ENCODE peak calls at places on chromosomes 6 and 20, in nine cellular contexts. Y, A, N, F, Z, S, W, B and I are unnamed samples.

GRCh38 chr20:3046677-3047462 is 1.0 kb downstream of the MRPS26 start:
- DNase-seq in Z (peak; percentile 43), S (no peak), Y (no peak), N (no peak), B (no peak), A (no peak), W (no peak), F (no peak), I (peak; percentile 58)

GRCh38 chr6:110415297-110415916 is at the start of gene DDO:
- DNase-seq in F (no peak), W (peak; percentile 98), N (no peak), Y (peak; percentile 72), B (no peak), Z (no peak), A (no peak), S (no peak), I (no peak)

GRCh38 chr20:62605996-62606395 is 36.3 kb upstream of the SLCO4A1 start:
- DNase-seq in N (no peak), F (no peak), W (no peak), A (no peak), Z (no peak), B (no peak), S (no peak), Y (no peak), I (no peak)

GRCh38 chr20:48648482-48649051 is 179.2 kb downstream of the PREX1 start:
- DNase-seq in A (no peak), Y (no peak), Z (no peak), F (no peak), S (no peak), B (no peak), W (no peak), N (no peak), I (no peak)

GRCh38 chr20:33656783-33657703 is 5.1 kb upstream of the C20orf144 start:
- DNase-seq in S (no peak), Y (no peak), A (no peak), B (no peak), W (no peak), Z (no peak), N (no peak), F (no peak), I (no peak)

GRCh38 chr20:8670207-8670899 is 398.5 kb upstream of the PLCB4 start:
- DNase-seq in N (no peak), B (no peak), A (no peak), F (no peak), W (no peak), S (no peak), Y (no peak), Z (no peak), I (no peak)

GRCh38 chr6:108798672-108799355 is 49.4 kb upstream of the ARMC2 start:
- DNase-seq in B (no peak), A (peak; percentile 50), Y (peak; percentile 33), Z (no peak), F (no peak), N (no peak), W (no peak), S (peak; percentile 19), I (peak; percentile 24)

GRCh38 chr20:44309763-44310663 is 989 bp downstream of the FITM2 start:
- DNase-seq in Z (no peak), F (no peak), W (peak; percentile 5), B (no peak), S (no peak), Y (peak; percentile 30), A (no peak), N (no peak), I (peak; percentile 74)